ENCODE peak calls at places on chromosomes 16 and 17, in ten cellular contexts. One of them, this sample, is unnamed.

GRCh38 chr16:21599994-21600773 is 807 bp downstream of the METTL9 start:
- DNase-seq in left ventricle myocardium superior: no peak
- DNase-seq in kidney tubule cell: peak
- DNase-seq in heart right ventricle: no peak
- DNase-seq in hepatic stellate cell: peak
- DNase-seq in OCI-LY7: peak
- DNase-seq in stimulated activated CD8-positive, alpha-beta memory T cell treated with anti-CD3 and anti-CD28 coated beads, Interleukin-4, amount 100 ng/mL, for 1 hour: peak
- DNase-seq in C1 segment of cervical spinal cord: no peak
- DNase-seq in kidney glomerular epithelial cell: peak
- DNase-seq in lung microvascular endothelial cell: peak
- DNase-seq in this sample: peak

GRCh38 chr16:56914896-56915295 is 17.0 kb upstream of the HERPUD1 start:
- DNase-seq in hepatic stellate cell: no peak
- DNase-seq in kidney glomerular epithelial cell: no peak
- DNase-seq in stimulated activated CD8-positive, alpha-beta memory T cell treated with anti-CD3 and anti-CD28 coated beads, Interleukin-4, amount 100 ng/mL, for 1 hour: no peak
- DNase-seq in kidney tubule cell: no peak
- DNase-seq in left ventricle myocardium superior: no peak
- DNase-seq in lung microvascular endothelial cell: no peak
- DNase-seq in heart right ventricle: no peak
- DNase-seq in OCI-LY7: no peak
- DNase-seq in C1 segment of cervical spinal cord: no peak
- DNase-seq in this sample: no peak

GRCh38 chr17:1100382-1100781 is 79.4 kb downstream of the ABR start:
- DNase-seq in OCI-LY7: no peak
- DNase-seq in lung microvascular endothelial cell: no peak
- DNase-seq in kidney tubule cell: no peak
- DNase-seq in hepatic stellate cell: no peak
- DNase-seq in C1 segment of cervical spinal cord: no peak
- DNase-seq in kidney glomerular epithelial cell: no peak
- DNase-seq in stimulated activated CD8-positive, alpha-beta memory T cell treated with anti-CD3 and anti-CD28 coated beads, Interleukin-4, amount 100 ng/mL, for 1 hour: no peak
- DNase-seq in left ventricle myocardium superior: peak
- DNase-seq in heart right ventricle: no peak
- DNase-seq in this sample: no peak

GRCh38 chr17:6471531-6472465 is 27.5 kb downstream of the PIMREG start:
- DNase-seq in hepatic stellate cell: peak
- DNase-seq in stimulated activated CD8-positive, alpha-beta memory T cell treated with anti-CD3 and anti-CD28 coated beads, Interleukin-4, amount 100 ng/mL, for 1 hour: no peak
- DNase-seq in lung microvascular endothelial cell: peak
- DNase-seq in kidney tubule cell: peak
- DNase-seq in left ventricle myocardium superior: no peak
- DNase-seq in C1 segment of cervical spinal cord: no peak
- DNase-seq in OCI-LY7: no peak
- DNase-seq in heart right ventricle: no peak
- DNase-seq in kidney glomerular epithelial cell: peak
- DNase-seq in this sample: peak

GRCh38 chr16:67645397-67646121 is 615 bp downstream of the CARMIL2 start:
- DNase-seq in lung microvascular endothelial cell: no peak
- DNase-seq in hepatic stellate cell: peak
- DNase-seq in kidney tubule cell: no peak
- DNase-seq in OCI-LY7: peak
- DNase-seq in left ventricle myocardium superior: no peak
- DNase-seq in C1 segment of cervical spinal cord: no peak
- DNase-seq in heart right ventricle: no peak
- DNase-seq in stimulated activated CD8-positive, alpha-beta memory T cell treated with anti-CD3 and anti-CD28 coated beads, Interleukin-4, amount 100 ng/mL, for 1 hour: no peak
- DNase-seq in kidney glomerular epithelial cell: no peak
- DNase-seq in this sample: no peak

GRCh38 chr16:12147681-12148479 is 171.3 kb downstream of the SNX29 start:
- DNase-seq in lung microvascular endothelial cell: no peak
- DNase-seq in kidney tubule cell: peak
- DNase-seq in OCI-LY7: peak
- DNase-seq in heart right ventricle: no peak
- DNase-seq in C1 segment of cervical spinal cord: no peak
- DNase-seq in hepatic stellate cell: no peak
- DNase-seq in stimulated activated CD8-positive, alpha-beta memory T cell treated with anti-CD3 and anti-CD28 coated beads, Interleukin-4, amount 100 ng/mL, for 1 hour: no peak
- DNase-seq in left ventricle myocardium superior: no peak
- DNase-seq in kidney glomerular epithelial cell: no peak
- DNase-seq in this sample: peak

GRCh38 chr16:66844342-66845079 is at the start of gene CA7:
- DNase-seq in kidney glomerular epithelial cell: no peak
- DNase-seq in heart right ventricle: no peak
- DNase-seq in left ventricle myocardium superior: no peak
- DNase-seq in C1 segment of cervical spinal cord: no peak
- DNase-seq in hepatic stellate cell: no peak
- DNase-seq in kidney tubule cell: no peak
- DNase-seq in lung microvascular endothelial cell: no peak
- DNase-seq in OCI-LY7: no peak
- DNase-seq in stimulated activated CD8-positive, alpha-beta memory T cell treated with anti-CD3 and anti-CD28 coated beads, Interleukin-4, amount 100 ng/mL, for 1 hour: no peak
- DNase-seq in this sample: no peak

GRCh38 chr17:57552114-57552601 is 192.9 kb downstream of the CCDC182 start:
- DNase-seq in OCI-LY7: peak
- DNase-seq in stimulated activated CD8-positive, alpha-beta memory T cell treated with anti-CD3 and anti-CD28 coated beads, Interleukin-4, amount 100 ng/mL, for 1 hour: no peak
- DNase-seq in C1 segment of cervical spinal cord: no peak
- DNase-seq in hepatic stellate cell: peak
- DNase-seq in kidney tubule cell: no peak
- DNase-seq in kidney glomerular epithelial cell: peak
- DNase-seq in heart right ventricle: peak
- DNase-seq in lung microvascular endothelial cell: peak
- DNase-seq in left ventricle myocardium superior: peak
- DNase-seq in this sample: peak

GRCh38 chr16:27549857-27550581 is at the start of the genes GTF3C1 and KATNIP:
- DNase-seq in kidney glomerular epithelial cell: peak
- DNase-seq in stimulated activated CD8-positive, alpha-beta memory T cell treated with anti-CD3 and anti-CD28 coated beads, Interleukin-4, amount 100 ng/mL, for 1 hour: peak
- DNase-seq in OCI-LY7: peak
- DNase-seq in left ventricle myocardium superior: peak
- DNase-seq in kidney tubule cell: peak
- DNase-seq in hepatic stellate cell: peak
- DNase-seq in lung microvascular endothelial cell: peak
- DNase-seq in heart right ventricle: peak
- DNase-seq in C1 segment of cervical spinal cord: peak
- DNase-seq in this sample: peak

GRCh38 chr16:78996806-78997205 is 603.7 kb downstream of the MAF start:
- DNase-seq in left ventricle myocardium superior: no peak
- DNase-seq in hepatic stellate cell: no peak
- DNase-seq in stimulated activated CD8-positive, alpha-beta memory T cell treated with anti-CD3 and anti-CD28 coated beads, Interleukin-4, amount 100 ng/mL, for 1 hour: no peak
- DNase-seq in C1 segment of cervical spinal cord: no peak
- DNase-seq in heart right ventricle: no peak
- DNase-seq in lung microvascular endothelial cell: no peak
- DNase-seq in kidney tubule cell: no peak
- DNase-seq in OCI-LY7: no peak
- DNase-seq in kidney glomerular epithelial cell: no peak
- DNase-seq in this sample: no peak

GRCh38 chr17:76968707-76969597 is 100.7 kb downstream of the MGAT5B start:
- DNase-seq in hepatic stellate cell: no peak
- DNase-seq in heart right ventricle: no peak
- DNase-seq in lung microvascular endothelial cell: no peak
- DNase-seq in stimulated activated CD8-positive, alpha-beta memory T cell treated with anti-CD3 and anti-CD28 coated beads, Interleukin-4, amount 100 ng/mL, for 1 hour: peak
- DNase-seq in OCI-LY7: peak
- DNase-seq in kidney glomerular epithelial cell: no peak
- DNase-seq in left ventricle myocardium superior: peak
- DNase-seq in C1 segment of cervical spinal cord: no peak
- DNase-seq in kidney tubule cell: peak
- DNase-seq in this sample: no peak

GRCh38 chr17:59829217-59830006 is 63.3 kb downstream of the TUBD1 start:
- DNase-seq in kidney tubule cell: peak
- DNase-seq in left ventricle myocardium superior: no peak
- DNase-seq in C1 segment of cervical spinal cord: no peak
- DNase-seq in lung microvascular endothelial cell: peak
- DNase-seq in OCI-LY7: peak
- DNase-seq in stimulated activated CD8-positive, alpha-beta memory T cell treated with anti-CD3 and anti-CD28 coated beads, Interleukin-4, amount 100 ng/mL, for 1 hour: no peak
- DNase-seq in heart right ventricle: no peak
- DNase-seq in kidney glomerular epithelial cell: peak
- DNase-seq in hepatic stellate cell: peak
- DNase-seq in this sample: peak

GRCh38 chr17:79943354-79944241 is 92.1 kb downstream of the TBC1D16 start:
- DNase-seq in hepatic stellate cell: no peak
- DNase-seq in heart right ventricle: no peak
- DNase-seq in OCI-LY7: no peak
- DNase-seq in kidney tubule cell: no peak
- DNase-seq in C1 segment of cervical spinal cord: no peak
- DNase-seq in kidney glomerular epithelial cell: no peak
- DNase-seq in left ventricle myocardium superior: no peak
- DNase-seq in stimulated activated CD8-positive, alpha-beta memory T cell treated with anti-CD3 and anti-CD28 coated beads, Interleukin-4, amount 100 ng/mL, for 1 hour: no peak
- DNase-seq in lung microvascular endothelial cell: no peak
- DNase-seq in this sample: no peak

GRCh38 chr16:10080031-10080772 is 102.0 kb downstream of the GRIN2A start:
- DNase-seq in lung microvascular endothelial cell: peak
- DNase-seq in OCI-LY7: no peak
- DNase-seq in kidney tubule cell: peak
- DNase-seq in kidney glomerular epithelial cell: peak
- DNase-seq in C1 segment of cervical spinal cord: no peak
- DNase-seq in stimulated activated CD8-positive, alpha-beta memory T cell treated with anti-CD3 and anti-CD28 coated beads, Interleukin-4, amount 100 ng/mL, for 1 hour: no peak
- DNase-seq in hepatic stellate cell: peak
- DNase-seq in heart right ventricle: peak
- DNase-seq in left ventricle myocardium superior: peak
- DNase-seq in this sample: peak

GRCh38 chr16:81485824-81486554 is 41.4 kb downstream of the CMIP start:
- DNase-seq in hepatic stellate cell: no peak
- DNase-seq in heart right ventricle: no peak
- DNase-seq in lung microvascular endothelial cell: peak
- DNase-seq in kidney tubule cell: peak
- DNase-seq in left ventricle myocardium superior: no peak
- DNase-seq in kidney glomerular epithelial cell: no peak
- DNase-seq in OCI-LY7: no peak
- DNase-seq in C1 segment of cervical spinal cord: no peak
- DNase-seq in stimulated activated CD8-positive, alpha-beta memory T cell treated with anti-CD3 and anti-CD28 coated beads, Interleukin-4, amount 100 ng/mL, for 1 hour: no peak
- DNase-seq in this sample: peak

GRCh38 chr17:37488009-37488604 is 1.6 kb upstream of the DUSP14 start:
- DNase-seq in heart right ventricle: no peak
- DNase-seq in lung microvascular endothelial cell: peak
- DNase-seq in OCI-LY7: no peak
- DNase-seq in left ventricle myocardium superior: no peak
- DNase-seq in C1 segment of cervical spinal cord: no peak
- DNase-seq in kidney glomerular epithelial cell: peak
- DNase-seq in kidney tubule cell: peak
- DNase-seq in hepatic stellate cell: peak
- DNase-seq in stimulated activated CD8-positive, alpha-beta memory T cell treated with anti-CD3 and anti-CD28 coated beads, Interleukin-4, amount 100 ng/mL, for 1 hour: no peak
- DNase-seq in this sample: peak

GRCh38 chr17:8726951-8727555 is 17.6 kb downstream of the CCDC42 start:
- DNase-seq in C1 segment of cervical spinal cord: no peak
- DNase-seq in OCI-LY7: no peak
- DNase-seq in lung microvascular endothelial cell: no peak
- DNase-seq in kidney glomerular epithelial cell: no peak
- DNase-seq in hepatic stellate cell: no peak
- DNase-seq in kidney tubule cell: no peak
- DNase-seq in left ventricle myocardium superior: no peak
- DNase-seq in heart right ventricle: no peak
- DNase-seq in stimulated activated CD8-positive, alpha-beta memory T cell treated with anti-CD3 and anti-CD28 coated beads, Interleukin-4, amount 100 ng/mL, for 1 hour: no peak
- DNase-seq in this sample: no peak

GRCh38 chr17:65688307-65688706 is 126.9 kb upstream of the AXIN2 start:
- DNase-seq in lung microvascular endothelial cell: no peak
- DNase-seq in C1 segment of cervical spinal cord: no peak
- DNase-seq in hepatic stellate cell: no peak
- DNase-seq in stimulated activated CD8-positive, alpha-beta memory T cell treated with anti-CD3 and anti-CD28 coated beads, Interleukin-4, amount 100 ng/mL, for 1 hour: no peak
- DNase-seq in kidney tubule cell: no peak
- DNase-seq in kidney glomerular epithelial cell: no peak
- DNase-seq in left ventricle myocardium superior: no peak
- DNase-seq in OCI-LY7: no peak
- DNase-seq in heart right ventricle: no peak
- DNase-seq in this sample: no peak

GRCh38 chr17:81428121-81428515 is 32.9 kb downstream of the BAHCC1 start:
- DNase-seq in C1 segment of cervical spinal cord: no peak
- DNase-seq in heart right ventricle: no peak
- DNase-seq in hepatic stellate cell: no peak
- DNase-seq in lung microvascular endothelial cell: no peak
- DNase-seq in stimulated activated CD8-positive, alpha-beta memory T cell treated with anti-CD3 and anti-CD28 coated beads, Interleukin-4, amount 100 ng/mL, for 1 hour: no peak
- DNase-seq in kidney tubule cell: no peak
- DNase-seq in OCI-LY7: no peak
- DNase-seq in left ventricle myocardium superior: no peak
- DNase-seq in kidney glomerular epithelial cell: no peak
- DNase-seq in this sample: no peak

GRCh38 chr16:23389201-23389600 is 63.8 kb downstream of the COG7 start:
- DNase-seq in C1 segment of cervical spinal cord: no peak
- DNase-seq in OCI-LY7: no peak
- DNase-seq in kidney tubule cell: no peak
- DNase-seq in stimulated activated CD8-positive, alpha-beta memory T cell treated with anti-CD3 and anti-CD28 coated beads, Interleukin-4, amount 100 ng/mL, for 1 hour: no peak
- DNase-seq in hepatic stellate cell: no peak
- DNase-seq in kidney glomerular epithelial cell: no peak
- DNase-seq in heart right ventricle: no peak
- DNase-seq in lung microvascular endothelial cell: no peak
- DNase-seq in left ventricle myocardium superior: no peak
- DNase-seq in this sample: no peak

GRCh38 chr16:67953641-67954375 is 9.9 kb upstream of the LCAT start:
- DNase-seq in C1 segment of cervical spinal cord: no peak
- DNase-seq in lung microvascular endothelial cell: no peak
- DNase-seq in kidney glomerular epithelial cell: no peak
- DNase-seq in stimulated activated CD8-positive, alpha-beta memory T cell treated with anti-CD3 and anti-CD28 coated beads, Interleukin-4, amount 100 ng/mL, for 1 hour: no peak
- DNase-seq in OCI-LY7: no peak
- DNase-seq in heart right ventricle: no peak
- DNase-seq in kidney tubule cell: no peak
- DNase-seq in left ventricle myocardium superior: no peak
- DNase-seq in hepatic stellate cell: no peak
- DNase-seq in this sample: no peak